ENCODE peak calls at places on chromosomes 2 and 18, in six cellular contexts. G, E, A, D, H and L are unnamed samples.

GRCh38 chr2:146801886-146802285 is 1042.9 kb upstream of the ACVR2A start:
- DNase-seq in G (no peak), E (no peak), A (no peak), D (no peak), H (no peak), L (no peak)

GRCh38 chr18:46814394-46814793 is 57.5 kb upstream of the ST8SIA5 start:
- DNase-seq in G (no peak), E (no peak), A (peak), D (no peak), H (no peak), L (no peak)

GRCh38 chr18:45730832-45731545 is 7.0 kb downstream of the SLC14A1 start:
- DNase-seq in G (no peak), E (no peak), A (peak), D (no peak), H (peak), L (no peak)

GRCh38 chr2:33363599-33364300 is 112.7 kb upstream of the RASGRP3 start:
- DNase-seq in G (no peak), E (no peak), A (peak), D (no peak), H (no peak), L (no peak)

GRCh38 chr2:25078171-25079049 is 36.5 kb downstream of the EFR3B start:
- DNase-seq in G (peak), E (no peak), A (peak), D (no peak), H (peak), L (no peak)

GRCh38 chr2:144669196-144669987 is 149.5 kb upstream of the ZEB2 start:
- DNase-seq in G (no peak), E (no peak), A (no peak), D (no peak), H (no peak), L (no peak)

GRCh38 chr18:37429768-37430167 is 135.8 kb downstream of the CELF4 start:
- DNase-seq in G (no peak), E (no peak), A (no peak), D (no peak), H (peak), L (no peak)

GRCh38 chr18:31555971-31556747 is 35.5 kb upstream of the TTR start:
- DNase-seq in G (peak), E (no peak), A (peak), D (peak), H (peak), L (peak)

GRCh38 chr18:8507881-8508280 is 101.4 kb upstream of the RAB12 start:
- DNase-seq in G (no peak), E (no peak), A (peak), D (no peak), H (no peak), L (no peak)

GRCh38 chr2:168465594-168465993 is 9.5 kb downstream of the CERS6 start:
- DNase-seq in G (no peak), E (no peak), A (no peak), D (no peak), H (no peak), L (no peak)

GRCh38 chr2:174633621-174633927 is 36.0 kb upstream of the WIPF1 start:
- DNase-seq in G (peak), E (peak), A (no peak), D (no peak), H (no peak), L (peak)

GRCh38 chr2:85663684-85664565 is 4.1 kb downstream of the SFTPB start:
- DNase-seq in G (no peak), E (no peak), A (no peak), D (no peak), H (no peak), L (no peak)
- TF ChIP-seq POLR2A in G (no peak), E (no peak), A (no peak), D (no peak), H (no peak), L (no peak)

GRCh38 chr2:218368150-218368528 is 11.5 kb downstream of the CATIP start:
- DNase-seq in G (no peak), E (peak), A (no peak), D (no peak), H (no peak), L (no peak)

GRCh38 chr2:218370410-218371063 is 11.5 kb upstream of the SLC11A1 start:
- DNase-seq in G (peak), E (peak), A (peak), D (peak), H (no peak), L (no peak)

GRCh38 chr2:218369374-218369773 is 12.7 kb upstream of the SLC11A1 start:
- DNase-seq in G (no peak), E (no peak), A (no peak), D (no peak), H (no peak), L (no peak)

GRCh38 chr2:218367415-218368149 is 10.9 kb downstream of the CATIP start:
- DNase-seq in G (peak), E (peak), A (peak), D (peak), H (peak), L (peak)

GRCh38 chr2:218368621-218369153 is 12.0 kb downstream of the CATIP start:
- DNase-seq in G (peak), E (peak), A (no peak), D (peak), H (no peak), L (peak)
- TF ChIP-seq POLR2A in G (peak), E (no peak), A (no peak), D (no peak), H (no peak), L (no peak)

GRCh38 chr2:9234680-9235387 is 28.2 kb downstream of the ASAP2 start:
- DNase-seq in G (no peak), E (no peak), A (peak), D (peak), H (peak), L (no peak)
- TF ChIP-seq POLR2A in G (no peak), E (no peak), A (no peak), D (peak), H (no peak), L (no peak)

DNA sequence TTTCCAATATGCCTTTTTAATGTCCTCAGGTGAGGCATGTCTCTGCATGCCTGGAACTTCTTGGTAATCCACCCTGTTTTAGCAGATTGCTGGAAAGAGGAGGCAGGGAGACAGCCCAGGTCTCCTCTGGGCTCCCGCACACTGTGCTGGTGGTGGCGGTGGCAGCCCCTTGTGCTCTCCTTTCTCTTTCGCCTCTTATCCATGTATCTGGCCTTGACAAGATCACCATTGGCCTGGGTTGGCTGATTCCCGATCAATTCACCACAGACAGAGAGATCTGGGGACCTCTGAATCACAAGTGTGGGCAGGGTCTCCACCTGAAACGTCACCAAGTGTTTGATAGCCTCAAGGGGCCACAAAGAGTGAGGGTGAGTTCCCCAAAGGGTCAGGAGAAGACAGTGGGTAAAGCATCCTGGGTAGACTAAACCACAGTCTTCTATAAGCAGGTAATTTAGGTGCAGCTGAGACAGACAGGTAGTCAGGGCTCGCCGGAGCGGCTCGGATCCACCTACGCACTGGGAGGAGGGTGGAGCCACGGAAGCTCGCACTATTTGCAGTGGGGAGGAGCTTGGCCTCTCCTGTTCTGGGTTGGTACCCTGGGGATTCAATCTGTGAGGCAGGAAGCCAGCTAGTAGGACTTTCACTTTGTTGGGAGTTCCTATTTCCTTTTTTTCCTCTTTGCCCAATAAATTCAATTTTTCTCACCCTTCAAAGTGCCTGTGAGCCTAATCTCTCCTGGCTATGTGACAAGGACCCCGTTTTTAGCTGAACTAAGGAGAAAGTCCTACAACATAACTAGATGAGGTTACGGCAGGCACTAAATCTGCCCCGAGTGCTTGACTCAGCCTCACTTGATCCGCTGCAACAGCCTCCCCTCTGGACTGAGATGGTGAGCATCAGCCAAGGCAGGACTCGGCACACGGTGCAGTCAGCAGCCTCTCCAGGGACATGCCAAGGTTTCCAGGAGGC is 57.6 kb downstream of the SLC4A3 start:
- DNase-seq in G (peak), E (peak), A (peak), D (peak), H (no peak), L (no peak)
- TF ChIP-seq POLR2A in G (peak), E (no peak), A (no peak), D (peak), H (no peak), L (no peak)

GRCh38 chr2:229921892-229922448 is at the start of gene TRIP12:
- DNase-seq in G (peak), E (peak), A (peak), D (peak), H (peak), L (peak)
- TF ChIP-seq POLR2A in G (peak), E (peak), A (no peak), D (peak), H (peak), L (peak)

GRCh38 chr2:219001577-219002394 is 8.6 kb upstream of the CRYBA2 start:
- DNase-seq in G (no peak), E (no peak), A (no peak), D (peak), H (no peak), L (no peak)
- TF ChIP-seq POLR2A in G (peak), E (no peak), A (no peak), D (peak), H (no peak), L (no peak)